ENCODE peak calls at places on chromosomes 5 and 9, in ten cellular contexts. A, S, Y, L, R, B, X, W, N and M are unnamed samples.

GRCh38 chr9:114034176-114034575 is 43.9 kb downstream of the AMBP start:
- DNase-seq in X (no peak), S (no peak), A (no peak), B (no peak), N (no peak), W (no peak), Y (no peak), R (no peak), L (no peak), M (no peak)

GRCh38 chr9:119963258-119963797 is 594.1 kb upstream of the BRINP1 start:
- DNase-seq in Y (no peak), L (peak; percentile 70), S (no peak), A (no peak), B (no peak), R (no peak), N (peak; percentile 63), X (peak; percentile 65), W (no peak), M (no peak)

GRCh38 chr9:128637656-128638055 is 19.0 kb downstream of the DYNC2I2 start:
- DNase-seq in Y (no peak), X (peak; percentile 26), L (no peak), S (no peak), A (no peak), R (no peak), W (no peak), B (no peak), N (no peak), M (no peak)

GRCh38 chr9:121568541-121569265 is 69.1 kb upstream of the GGTA1 start:
- DNase-seq in A (no peak), L (no peak), R (no peak), X (peak; percentile 26), W (no peak), N (no peak), B (no peak), Y (no peak), S (no peak), M (no peak)

GRCh38 chr5:176846335-176847140 is 36.2 kb downstream of the UNC5A start:
- DNase-seq in Y (no peak), X (no peak), A (no peak), N (no peak), S (no peak), L (no peak), B (no peak), R (no peak), W (no peak), M (no peak)

GRCh38 chr9:96514108-96514824 is 64.3 kb downstream of the HABP4 start:
- DNase-seq in Y (no peak), W (no peak), A (no peak), S (peak; percentile 25), X (peak; percentile 75), N (no peak), R (no peak), B (no peak), L (no peak), M (no peak)

GRCh38 chr9:80157561-80157983 is 585.8 kb downstream of the TLE4 start:
- DNase-seq in X (peak; percentile 67), Y (no peak), R (no peak), S (no peak), W (no peak), A (no peak), L (no peak), B (no peak), N (no peak), M (no peak)

GRCh38 chr5:2222246-2222645 is 339.5 kb upstream of the IRX4 start:
- DNase-seq in R (no peak), B (no peak), X (no peak), W (no peak), Y (no peak), S (no peak), L (no peak), N (no peak), A (no peak), M (no peak)

GRCh38 chr5:136137497-136138220 is 5.0 kb downstream of the SMAD5 start:
- DNase-seq in Y (no peak), N (no peak), R (no peak), L (no peak), S (no peak), W (no peak), A (no peak), B (no peak), X (no peak), M (no peak)

GRCh38 chr5:150081541-150082283 is 4.6 kb downstream of the CSF1R start:
- DNase-seq in N (no peak), Y (no peak), B (no peak), X (no peak), A (peak; percentile 58), W (peak; percentile 7), S (no peak), L (no peak), R (no peak), M (no peak)

GRCh38 chr9:126334626-126335621 is 8.3 kb downstream of the MVB12B start:
- DNase-seq in L (no peak), R (no peak), X (peak; percentile 32), S (no peak), N (no peak), W (no peak), B (no peak), Y (no peak), A (no peak), M (no peak)

GRCh38 chr9:106868565-106868964 is 5.6 kb downstream of the ZNF462 start:
- DNase-seq in B (no peak), S (no peak), X (no peak), R (no peak), A (no peak), Y (no peak), W (no peak), L (no peak), N (no peak), M (no peak)

GRCh38 chr5:173858025-173858674 is 30.0 kb upstream of the CPEB4 start:
- DNase-seq in S (no peak), B (no peak), R (no peak), W (no peak), X (no peak), L (no peak), Y (no peak), N (no peak), A (no peak), M (no peak)

GRCh38 chr5:68464424-68464823 is 248.9 kb downstream of the PIK3R1 start:
- DNase-seq in Y (no peak), A (no peak), B (no peak), X (peak; percentile 61), W (peak; percentile 62), S (no peak), N (peak; percentile 13), L (no peak), R (no peak), M (no peak)

GRCh38 chr5:58677650-58678049 is 94.8 kb downstream of the RAB3C start:
- DNase-seq in N (no peak), B (no peak), S (no peak), R (no peak), L (no peak), Y (no peak), A (no peak), W (no peak), X (no peak), M (no peak)

GRCh38 chr5:88878976-88879375 is 4.0 kb downstream of the MEF2C start:
- DNase-seq in R (no peak), A (no peak), N (no peak), L (no peak), B (no peak), Y (peak; percentile 59), W (no peak), S (no peak), X (peak; percentile 36), M (no peak)